ENCODE peak calls at places on chromosomes 1 and 21, in ten cellular contexts. J is AG04449, P is transverse colon, H is BE2C, F is A549, C is heart right ventricle, B is endothelial cell, Y is PC-3, U is progenitor cell of endocrine pancreas, N is upper lobe of left lung. R is an unnamed sample.
A peak's percentile ranks its signal among the peaks of the same experiment; 100 is the strongest.

GRCh38 chr21:33540711-33541104 is 1.2 kb downstream of the GART start:
- DNase-seq in J (no peak), P (no peak), H (no peak), F (no peak), C (no peak), B (no peak), Y (no peak), U (no peak), N (no peak), R (no peak)

GRCh38 chr1:78601068-78601467 is 19.2 kb upstream of the IFI44L start:
- DNase-seq in J (no peak), P (no peak), H (no peak), F (no peak), C (no peak), B (no peak), Y (no peak), U (no peak), N (no peak), R (no peak)

GRCh38 chr1:181350146-181350545 is 133.2 kb upstream of the CACNA1E start:
- DNase-seq in J (no peak), P (no peak), H (no peak), F (no peak), C (no peak), B (no peak), Y (no peak), U (no peak), N (no peak), R (no peak)

GRCh38 chr1:217747156-217747769 is 116.1 kb downstream of the SPATA17 start:
- DNase-seq in J (no peak), P (no peak), H (no peak), F (peak; percentile 46), C (no peak), B (no peak), Y (peak; percentile 75), U (no peak), N (no peak), R (no peak)

GRCh38 chr1:112866151-112866550 is 89.8 kb downstream of the SLC16A1 start:
- DNase-seq in J (no peak), P (no peak), H (no peak), F (peak; percentile 52), C (no peak), B (no peak), Y (peak; percentile 93), U (no peak), N (no peak), R (no peak)

GRCh38 chr1:13798120-13798519 is 98.1 kb downstream of the PRDM2 start:
- DNase-seq in J (no peak), P (no peak), H (no peak), F (no peak), C (no peak), B (no peak), Y (no peak), U (no peak), N (no peak), R (no peak)

GRCh38 chr1:185917646-185918045 is 183.5 kb downstream of the HMCN1 start:
- DNase-seq in J (no peak), P (no peak), H (no peak), F (peak; percentile 14), C (no peak), B (peak; percentile 51), Y (peak; percentile 44), U (peak; percentile 18), N (peak; percentile 28), R (no peak)

GRCh38 chr21:38841472-38841871 is 35.7 kb downstream of the ETS2 start:
- DNase-seq in J (no peak), P (no peak), H (no peak), F (no peak), C (no peak), B (no peak), Y (no peak), U (no peak), N (no peak), R (no peak)

GRCh38 chr21:44703731-44704635 is 7.0 kb downstream of the KRTAP10-12 start:
- DNase-seq in J (no peak), P (no peak), H (no peak), F (no peak), C (no peak), B (no peak), Y (no peak), U (no peak), N (no peak), R (no peak)

GRCh38 chr1:155277896-155278688 is 829 bp downstream of the HCN3 start:
- DNase-seq in J (no peak), P (peak; percentile 74), H (peak; percentile 66), F (peak; percentile 69), C (peak; percentile 48), B (peak; percentile 71), Y (peak; percentile 51), U (peak; percentile 81), N (peak; percentile 61), R (peak; percentile 56)

GRCh38 chr21:40208206-40208950 is 341.1 kb downstream of the PCP4 start:
- DNase-seq in J (no peak), P (no peak), H (no peak), F (no peak), C (no peak), B (no peak), Y (no peak), U (no peak), N (no peak), R (no peak)

GRCh38 chr21:42534901-42535378 is 21.3 kb downstream of the SLC37A1 start:
- DNase-seq in J (no peak), P (peak; percentile 19), H (no peak), F (no peak), C (no peak), B (no peak), Y (no peak), U (no peak), N (no peak), R (no peak)

GRCh38 chr1:150429805-150430204 is 57.4 kb upstream of the TARS2 start:
- DNase-seq in J (no peak), P (no peak), H (no peak), F (peak; percentile 40), C (no peak), B (no peak), Y (peak; percentile 49), U (no peak), N (no peak), R (no peak)
- TF ChIP-seq CTCF in J (no peak), P (peak; percentile 15), H (peak; percentile 39), F (peak; percentile 31), C (peak; percentile 21), B (no peak), Y (peak; percentile 65), U (no peak), N (no peak), R (no peak)

DNA sequence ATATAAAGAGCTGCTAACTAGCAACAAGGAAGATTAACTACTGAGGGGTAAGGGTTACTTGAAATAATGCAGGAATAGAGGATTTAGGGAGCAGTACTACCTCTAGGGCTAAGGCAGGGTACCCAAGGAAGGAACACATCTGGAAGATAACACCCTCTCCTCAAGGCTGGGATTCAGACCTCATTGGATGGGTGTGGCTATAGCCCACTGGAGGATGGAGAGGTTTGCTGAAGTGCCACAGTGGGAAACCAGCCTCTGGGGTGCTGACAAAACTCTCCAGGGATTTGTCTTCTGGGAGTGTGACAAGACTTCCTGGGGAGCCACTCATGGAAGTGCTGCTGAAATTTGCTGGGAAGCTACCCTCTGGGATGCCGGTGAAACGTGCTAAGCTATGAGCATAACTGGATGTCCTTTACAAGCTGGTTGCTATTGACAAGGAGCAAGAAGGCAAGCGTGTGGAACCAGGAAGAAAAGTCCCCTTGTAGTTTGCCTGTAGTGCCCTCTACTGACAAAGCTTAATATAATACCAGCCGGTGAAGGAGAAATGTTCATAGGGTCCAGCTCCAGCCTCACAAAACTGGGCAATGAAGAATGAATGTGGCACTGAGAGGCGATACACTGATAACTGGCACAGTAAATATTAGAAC is 122.8 kb upstream of the USP24 start:
- DNase-seq in J (peak; percentile 23), P (no peak), H (peak; percentile 14), F (peak; percentile 66), C (no peak), B (peak; percentile 37), Y (peak; percentile 72), U (no peak), N (no peak), R (no peak)
- TF ChIP-seq CTCF in J (peak; percentile 43), P (no peak), H (peak; percentile 46), F (no peak), C (peak; percentile 46), B (peak; percentile 40), Y (peak; percentile 72), U (peak; percentile 45), N (no peak), R (peak; percentile 51)

DNA sequence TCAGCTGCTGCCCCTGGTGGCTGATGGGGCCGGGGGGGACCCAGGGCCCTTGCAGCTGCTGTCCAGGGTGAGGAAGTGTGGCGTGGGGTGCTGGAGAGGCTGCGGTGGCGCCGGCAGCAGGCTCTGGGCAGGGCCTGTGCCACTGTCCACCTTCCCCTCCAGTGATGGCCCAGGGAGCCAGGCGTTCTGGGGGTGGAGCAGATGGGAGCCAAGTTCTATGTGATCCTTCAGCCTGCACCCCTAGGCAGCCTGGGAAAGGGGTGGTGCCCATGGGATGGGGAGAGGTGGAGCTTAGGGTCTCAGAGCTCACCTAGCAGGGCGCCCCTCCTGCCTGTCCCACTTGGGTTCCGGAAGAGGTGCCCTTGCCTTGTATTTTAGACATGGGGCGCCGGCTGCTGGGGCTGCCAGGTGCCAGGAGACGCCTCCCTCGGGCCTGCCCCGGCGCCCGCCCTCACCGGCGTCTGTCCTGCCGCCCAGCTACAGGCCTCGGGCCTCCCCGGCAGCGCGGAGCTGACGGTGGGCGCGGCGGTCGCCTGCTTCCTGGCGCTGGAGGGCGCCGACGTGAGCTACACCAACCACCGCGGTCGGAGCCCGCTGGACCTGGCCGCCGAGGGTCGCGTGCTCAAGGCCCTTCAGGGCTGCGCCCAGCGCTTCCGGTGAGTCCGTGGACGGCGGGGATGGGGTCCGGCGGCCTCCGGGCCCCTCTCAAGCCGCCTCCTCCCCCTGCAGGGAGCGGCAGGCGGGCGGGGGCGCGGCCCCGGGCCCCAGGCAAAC is 3.1 kb upstream of the MMP23B start:
- DNase-seq in J (no peak), P (no peak), H (no peak), F (no peak), C (no peak), B (no peak), Y (peak; percentile 30), U (no peak), N (no peak), R (peak; percentile 55)
- TF ChIP-seq CTCF in J (no peak), P (no peak), H (no peak), F (no peak), C (no peak), B (no peak), Y (no peak), U (no peak), N (no peak), R (no peak)

DNA sequence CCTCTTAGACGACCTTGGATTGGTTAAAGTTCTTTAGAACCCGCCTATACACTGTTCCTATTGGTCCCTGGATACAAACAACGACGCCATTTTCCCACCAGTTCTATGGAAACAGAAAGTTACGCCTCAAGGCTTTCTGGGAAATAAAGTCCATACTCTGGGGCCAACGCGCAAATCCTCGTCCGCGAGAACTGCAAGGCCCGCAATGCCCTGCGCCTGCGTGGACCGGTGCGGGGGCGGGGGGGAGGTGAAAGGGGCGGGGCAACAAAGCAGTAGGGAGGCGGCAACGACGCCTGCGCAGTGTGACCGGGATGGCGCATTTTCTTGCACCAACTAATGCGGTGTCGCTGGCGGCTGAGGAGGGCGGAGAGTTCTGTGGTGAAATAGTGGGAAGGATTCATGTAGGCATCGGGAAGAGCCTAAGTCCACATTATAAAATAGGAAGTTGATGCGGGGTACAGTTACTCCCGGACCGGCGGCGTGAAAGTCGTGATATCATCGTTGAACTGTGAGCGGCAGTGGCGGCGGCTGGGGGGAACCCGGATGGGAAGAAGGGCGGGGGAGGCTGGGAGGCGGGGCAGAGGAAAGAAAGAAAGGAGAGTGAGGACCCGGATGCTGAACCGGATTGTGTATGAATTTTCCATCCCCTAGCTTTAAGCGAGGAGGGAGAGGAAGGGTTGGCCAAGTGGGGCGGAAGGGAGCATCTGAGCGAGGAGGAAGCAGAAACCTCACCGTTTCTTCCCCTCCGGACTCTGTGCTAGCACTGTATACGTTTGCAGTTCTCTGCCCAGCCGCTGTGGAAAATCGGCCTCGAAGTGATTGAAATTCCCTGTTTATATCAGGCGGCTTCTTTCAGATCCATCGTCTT is at the start of gene GGPS1:
- DNase-seq in J (peak; percentile 99), P (peak; percentile 98), H (peak; percentile 97), F (peak; percentile 100), C (peak; percentile 98), B (peak; percentile 96), Y (peak; percentile 98), U (peak; percentile 96), N (peak; percentile 98), R (peak; percentile 95)
- TF ChIP-seq CTCF in J (peak; percentile 17), P (no peak), H (peak; percentile 26), F (peak; percentile 12), C (no peak), B (no peak), Y (no peak), U (no peak), N (no peak), R (no peak)

R was measured in natural killer cell.